ENCODE peak calls at places on chromosomes 4 and X, in ten cellular contexts. One of them, this sample, is unnamed.

GRCh38 chr4:151167561-151167960 is 68.1 kb downstream of the RPS3A start:
- DNase-seq in vagina: no peak
- DNase-seq in A549: no peak
- DNase-seq in HepG2: no peak
- DNase-seq in lower leg skin: no peak
- DNase-seq in heart left ventricle: no peak
- DNase-seq in HCT116: no peak
- DNase-seq in H54: no peak
- DNase-seq in NB4: no peak
- DNase-seq in Peyer's patch: no peak
- DNase-seq in this sample: no peak

GRCh38 chr4:124980276-124980752 is 267.8 kb upstream of the ANKRD50 start:
- DNase-seq in vagina: no peak
- DNase-seq in A549: no peak
- DNase-seq in HepG2: no peak
- DNase-seq in lower leg skin: no peak
- DNase-seq in heart left ventricle: no peak
- DNase-seq in HCT116: no peak
- DNase-seq in H54: no peak
- DNase-seq in NB4: no peak
- DNase-seq in Peyer's patch: no peak
- DNase-seq in this sample: no peak

GRCh38 chr4:74661427-74662171 is 132.7 kb downstream of the BTC start:
- DNase-seq in vagina: no peak
- DNase-seq in A549: no peak
- DNase-seq in HepG2: peak
- DNase-seq in lower leg skin: no peak
- DNase-seq in heart left ventricle: no peak
- DNase-seq in HCT116: no peak
- DNase-seq in H54: no peak
- DNase-seq in NB4: no peak
- DNase-seq in Peyer's patch: no peak
- DNase-seq in this sample: no peak

GRCh38 chrX:149161438-149162088 is 343.5 kb downstream of the IDS start:
- DNase-seq in vagina: no peak
- DNase-seq in A549: no peak
- DNase-seq in HepG2: no peak
- DNase-seq in lower leg skin: no peak
- DNase-seq in heart left ventricle: no peak
- DNase-seq in HCT116: no peak
- DNase-seq in H54: no peak
- DNase-seq in NB4: no peak
- DNase-seq in Peyer's patch: no peak
- DNase-seq in this sample: no peak

GRCh38 chr4:79877511-79877910 is 195.5 kb downstream of the ANTXR2 start:
- DNase-seq in vagina: no peak
- DNase-seq in A549: no peak
- DNase-seq in HepG2: no peak
- DNase-seq in lower leg skin: no peak
- DNase-seq in heart left ventricle: no peak
- DNase-seq in HCT116: no peak
- DNase-seq in H54: no peak
- DNase-seq in NB4: no peak
- DNase-seq in Peyer's patch: no peak
- DNase-seq in this sample: no peak

GRCh38 chr4:105661028-105661427 is 47.5 kb downstream of the INTS12 start:
- DNase-seq in vagina: no peak
- DNase-seq in A549: no peak
- DNase-seq in HepG2: no peak
- DNase-seq in lower leg skin: no peak
- DNase-seq in heart left ventricle: no peak
- DNase-seq in HCT116: no peak
- DNase-seq in H54: no peak
- DNase-seq in NB4: no peak
- DNase-seq in Peyer's patch: no peak
- DNase-seq in this sample: no peak

GRCh38 chr4:1377606-1378261 is 28.5 kb downstream of the NKX1-1 start:
- DNase-seq in vagina: no peak
- DNase-seq in A549: no peak
- DNase-seq in HepG2: no peak
- DNase-seq in lower leg skin: peak
- DNase-seq in heart left ventricle: no peak
- DNase-seq in HCT116: no peak
- DNase-seq in H54: no peak
- DNase-seq in NB4: no peak
- DNase-seq in Peyer's patch: no peak
- DNase-seq in this sample: no peak

GRCh38 chrX:33465137-33465536 is 253.8 kb upstream of the DMD start:
- DNase-seq in vagina: no peak
- DNase-seq in A549: no peak
- DNase-seq in HepG2: no peak
- DNase-seq in lower leg skin: no peak
- DNase-seq in heart left ventricle: no peak
- DNase-seq in HCT116: no peak
- DNase-seq in H54: no peak
- DNase-seq in NB4: no peak
- DNase-seq in Peyer's patch: no peak
- DNase-seq in this sample: no peak

GRCh38 chr4:88107406-88108107 is 50.9 kb downstream of the ABCG2 start:
- DNase-seq in vagina: no peak
- DNase-seq in A549: peak
- DNase-seq in HepG2: peak
- DNase-seq in lower leg skin: no peak
- DNase-seq in heart left ventricle: no peak
- DNase-seq in HCT116: no peak
- DNase-seq in H54: no peak
- DNase-seq in NB4: peak
- DNase-seq in Peyer's patch: peak
- DNase-seq in this sample: peak

GRCh38 chr4:78692815-78693156 is 83.4 kb upstream of the BMP2K start:
- DNase-seq in vagina: no peak
- DNase-seq in A549: no peak
- DNase-seq in HepG2: no peak
- DNase-seq in lower leg skin: no peak
- DNase-seq in heart left ventricle: no peak
- DNase-seq in HCT116: no peak
- DNase-seq in H54: no peak
- DNase-seq in NB4: no peak
- DNase-seq in Peyer's patch: no peak
- DNase-seq in this sample: peak

GRCh38 chr4:139625487-139625886 is 40.1 kb upstream of the MGST2 start:
- DNase-seq in vagina: no peak
- DNase-seq in A549: no peak
- DNase-seq in HepG2: no peak
- DNase-seq in lower leg skin: no peak
- DNase-seq in heart left ventricle: no peak
- DNase-seq in HCT116: no peak
- DNase-seq in H54: no peak
- DNase-seq in NB4: no peak
- DNase-seq in Peyer's patch: no peak
- DNase-seq in this sample: no peak

GRCh38 chr4:111037591-111037990 is 414.7 kb upstream of the PITX2 start:
- DNase-seq in vagina: no peak
- DNase-seq in A549: no peak
- DNase-seq in HepG2: no peak
- DNase-seq in lower leg skin: no peak
- DNase-seq in heart left ventricle: no peak
- DNase-seq in HCT116: no peak
- DNase-seq in H54: no peak
- DNase-seq in NB4: no peak
- DNase-seq in Peyer's patch: no peak
- DNase-seq in this sample: no peak

GRCh38 chr4:150126201-150126879 is 48.1 kb downstream of the DCLK2 start:
- DNase-seq in vagina: no peak
- DNase-seq in A549: no peak
- DNase-seq in HepG2: no peak
- DNase-seq in lower leg skin: no peak
- DNase-seq in heart left ventricle: no peak
- DNase-seq in HCT116: no peak
- DNase-seq in H54: no peak
- DNase-seq in NB4: peak
- DNase-seq in Peyer's patch: no peak
- DNase-seq in this sample: no peak

GRCh38 chrX:65451663-65452062 is 82.9 kb downstream of the LAS1L start:
- DNase-seq in vagina: no peak
- DNase-seq in A549: no peak
- DNase-seq in HepG2: peak
- DNase-seq in lower leg skin: no peak
- DNase-seq in heart left ventricle: no peak
- DNase-seq in HCT116: peak
- DNase-seq in H54: peak
- DNase-seq in NB4: peak
- DNase-seq in Peyer's patch: no peak
- DNase-seq in this sample: peak

GRCh38 chrX:12711435-12712040 is 79.7 kb upstream of the PRPS2 start:
- DNase-seq in vagina: no peak
- DNase-seq in A549: no peak
- DNase-seq in HepG2: no peak
- DNase-seq in lower leg skin: no peak
- DNase-seq in heart left ventricle: no peak
- DNase-seq in HCT116: no peak
- DNase-seq in H54: no peak
- DNase-seq in NB4: no peak
- DNase-seq in Peyer's patch: no peak
- DNase-seq in this sample: no peak

GRCh38 chr4:142121951-142122350 is 485.6 kb downstream of the IL15 start:
- DNase-seq in vagina: no peak
- DNase-seq in A549: no peak
- DNase-seq in HepG2: no peak
- DNase-seq in lower leg skin: no peak
- DNase-seq in heart left ventricle: no peak
- DNase-seq in HCT116: no peak
- DNase-seq in H54: no peak
- DNase-seq in NB4: no peak
- DNase-seq in Peyer's patch: no peak
- DNase-seq in this sample: no peak
- TF ChIP-seq POLR2A in vagina: no peak
- TF ChIP-seq POLR2A in A549: no peak
- TF ChIP-seq POLR2A in HepG2: no peak
- TF ChIP-seq POLR2A in lower leg skin: no peak
- TF ChIP-seq POLR2A in heart left ventricle: no peak
- TF ChIP-seq POLR2A in HCT116: no peak
- TF ChIP-seq POLR2A in H54: no peak
- TF ChIP-seq POLR2A in NB4: no peak
- TF ChIP-seq POLR2A in Peyer's patch: no peak
- TF ChIP-seq POLR2A in this sample: no peak

GRCh38 chr4:164748375-164748774 is 5.6 kb upstream of the SMIM31 start:
- DNase-seq in vagina: no peak
- DNase-seq in A549: no peak
- DNase-seq in HepG2: peak
- DNase-seq in lower leg skin: no peak
- DNase-seq in heart left ventricle: no peak
- DNase-seq in HCT116: peak
- DNase-seq in H54: no peak
- DNase-seq in NB4: peak
- DNase-seq in Peyer's patch: no peak
- DNase-seq in this sample: peak

GRCh38 chr4:164755432-164755831 is 1.5 kb downstream of the SMIM31 start:
- DNase-seq in vagina: no peak
- DNase-seq in A549: no peak
- DNase-seq in HepG2: no peak
- DNase-seq in lower leg skin: no peak
- DNase-seq in heart left ventricle: no peak
- DNase-seq in HCT116: no peak
- DNase-seq in H54: no peak
- DNase-seq in NB4: no peak
- DNase-seq in Peyer's patch: no peak
- DNase-seq in this sample: no peak

DNA sequence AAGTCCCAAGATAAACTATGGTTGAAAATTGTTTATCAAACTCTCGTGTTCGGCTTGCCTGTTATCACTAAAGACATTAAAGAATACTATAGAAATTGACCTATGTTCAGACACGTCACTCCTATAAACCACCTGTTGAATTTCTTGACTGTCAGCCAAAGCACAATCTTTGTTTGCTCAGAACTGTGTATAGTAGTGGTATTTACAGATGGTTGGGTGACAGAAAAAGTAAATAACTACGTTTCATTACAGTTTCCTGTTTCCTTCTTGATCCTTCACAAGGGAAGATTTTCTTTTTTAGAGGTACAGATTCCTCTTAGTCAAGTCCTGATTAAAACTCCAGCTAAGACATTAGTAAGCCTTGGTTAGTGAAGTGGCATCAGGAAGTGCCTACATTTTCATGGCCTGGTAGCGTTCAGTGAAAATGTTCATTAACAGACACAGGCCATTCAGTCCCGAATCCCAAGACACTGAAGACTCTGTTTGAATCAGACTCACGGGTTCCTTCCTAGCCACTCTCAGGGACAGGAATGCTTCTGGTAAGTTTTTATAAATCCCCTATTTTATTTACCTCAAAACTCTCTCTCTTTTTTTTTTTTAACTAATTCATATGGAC is at the start of gene SMIM31:
- DNase-seq in vagina: no peak
- DNase-seq in A549: no peak
- DNase-seq in HepG2: no peak
- DNase-seq in lower leg skin: no peak
- DNase-seq in heart left ventricle: no peak
- DNase-seq in HCT116: no peak
- DNase-seq in H54: no peak
- DNase-seq in NB4: no peak
- DNase-seq in Peyer's patch: no peak
- DNase-seq in this sample: no peak
- TF ChIP-seq POLR2A in vagina: no peak
- TF ChIP-seq POLR2A in A549: no peak
- TF ChIP-seq POLR2A in HepG2: no peak
- TF ChIP-seq POLR2A in lower leg skin: no peak
- TF ChIP-seq POLR2A in heart left ventricle: no peak
- TF ChIP-seq POLR2A in HCT116: no peak
- TF ChIP-seq POLR2A in H54: no peak
- TF ChIP-seq POLR2A in NB4: no peak
- TF ChIP-seq POLR2A in Peyer's patch: peak
- TF ChIP-seq POLR2A in this sample: no peak

GRCh38 chr4:152920768-152921167 is 15.4 kb upstream of the FHDC1 start:
- DNase-seq in vagina: no peak
- DNase-seq in A549: no peak
- DNase-seq in HepG2: no peak
- DNase-seq in lower leg skin: no peak
- DNase-seq in heart left ventricle: no peak
- DNase-seq in HCT116: peak
- DNase-seq in H54: no peak
- DNase-seq in NB4: peak
- DNase-seq in Peyer's patch: no peak
- DNase-seq in this sample: peak
- TF ChIP-seq POLR2A in vagina: no peak
- TF ChIP-seq POLR2A in A549: no peak
- TF ChIP-seq POLR2A in HepG2: no peak
- TF ChIP-seq POLR2A in lower leg skin: no peak
- TF ChIP-seq POLR2A in heart left ventricle: no peak
- TF ChIP-seq POLR2A in HCT116: no peak
- TF ChIP-seq POLR2A in H54: no peak
- TF ChIP-seq POLR2A in NB4: no peak
- TF ChIP-seq POLR2A in Peyer's patch: no peak
- TF ChIP-seq POLR2A in this sample: no peak

DNA sequence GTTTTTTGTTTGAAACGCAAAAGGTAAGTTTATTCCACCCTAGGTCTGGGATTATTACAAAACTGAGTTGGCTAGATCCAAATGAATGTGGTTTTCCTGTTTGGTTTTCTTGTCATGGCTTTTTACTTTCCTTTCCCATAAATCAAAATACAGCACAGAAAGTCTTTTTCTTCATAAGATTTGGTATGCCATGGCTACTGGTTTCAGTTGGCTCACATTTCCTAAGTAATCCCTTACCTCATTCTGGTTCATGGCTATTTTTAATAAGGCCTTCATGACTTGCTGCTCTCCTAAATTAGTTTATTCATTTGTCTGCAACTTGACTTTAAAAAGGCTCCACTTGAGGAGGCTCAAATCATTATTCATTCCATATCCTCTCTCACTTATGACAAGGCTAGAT is 12.9 kb upstream of the PAK3 start:
- DNase-seq in vagina: no peak
- DNase-seq in A549: no peak
- DNase-seq in HepG2: no peak
- DNase-seq in lower leg skin: no peak
- DNase-seq in heart left ventricle: no peak
- DNase-seq in HCT116: no peak
- DNase-seq in H54: no peak
- DNase-seq in NB4: no peak
- DNase-seq in Peyer's patch: no peak
- DNase-seq in this sample: no peak
- TF ChIP-seq POLR2A in vagina: no peak
- TF ChIP-seq POLR2A in A549: no peak
- TF ChIP-seq POLR2A in HepG2: no peak
- TF ChIP-seq POLR2A in lower leg skin: no peak
- TF ChIP-seq POLR2A in heart left ventricle: no peak
- TF ChIP-seq POLR2A in HCT116: no peak
- TF ChIP-seq POLR2A in H54: no peak
- TF ChIP-seq POLR2A in NB4: no peak
- TF ChIP-seq POLR2A in Peyer's patch: no peak
- TF ChIP-seq POLR2A in this sample: no peak

This sample was measured in erythroblast.